ENCODE peak calls at places on chromosomes 13 and 19, in ten cellular contexts. X is adrenal gland, K is K562, A is IMR-90, G is sigmoid colon, B is bronchial epithelial cell, F is left ventricle myocardium inferior, S is AG04450, M is Panc1, C is ovary. J is an unnamed sample. For H3K27me3, the result is how much of the 10 kb centered on the place peaks cover.

GRCh38 chr19:6744381-6745288 is 5.2 kb downstream of the TRIP10 start:
- DNase-seq in B (peak), A (peak), S (peak), C (peak), F (peak), M (no peak), K (no peak), X (peak), G (peak), J (peak)

GRCh38 chr13:44758595-44759221 is 182.6 kb upstream of the TSC22D1 start:
- DNase-seq in A (peak), F (no peak), B (peak), G (no peak), C (no peak), K (no peak), S (peak), M (no peak), X (no peak), J (peak)

GRCh38 chr19:9139609-9140158 is 513 bp upstream of the ZNF317 start:
- DNase-seq in B (no peak), S (no peak), F (no peak), G (no peak), M (no peak), K (no peak), A (no peak), C (no peak), X (no peak), J (no peak)

GRCh38 chr19:14516746-14517438 is 1.3 kb downstream of the DNAJB1 start:
- DNase-seq in C (no peak), K (peak), S (no peak), M (no peak), F (no peak), A (no peak), B (no peak), X (peak), G (no peak), J (no peak)

GRCh38 chr19:18453269-18454024 is 15.5 kb upstream of the ISYNA1 start:
- DNase-seq in A (peak), B (peak), F (no peak), G (no peak), S (no peak), K (no peak), C (no peak), X (no peak), M (no peak), J (no peak)

GRCh38 chr19:17026706-17027427 is at the start of gene CPAMD8:
- DNase-seq in X (no peak), G (no peak), B (no peak), F (peak), K (no peak), M (no peak), C (no peak), S (no peak), A (no peak), J (no peak)

GRCh38 chr13:107284168-107284567 is 716.2 kb upstream of the ARGLU1 start:
- DNase-seq in M (no peak), K (no peak), F (no peak), X (no peak), A (peak), B (peak), S (no peak), C (no peak), G (no peak), J (no peak)

GRCh38 chr13:99040536-99041141 is 62.8 kb upstream of the DOCK9 start:
- DNase-seq in X (no peak), C (no peak), F (no peak), S (no peak), B (peak), A (no peak), G (no peak), M (no peak), K (no peak), J (no peak)

GRCh38 chr13:108496364-108497215 is 132.8 kb upstream of the MYO16 start:
- DNase-seq in C (no peak), M (no peak), X (no peak), S (no peak), B (no peak), F (no peak), K (no peak), A (no peak), G (no peak), J (no peak)

GRCh38 chr19:50315773-50316448 is 13.3 kb downstream of the KCNC3 start:
- DNase-seq in A (no peak), K (peak), B (no peak), X (no peak), S (no peak), F (no peak), C (no peak), M (no peak), G (no peak), J (no peak)
- H3K27me3 ChIP-seq in A (under half), K (under half), B (under half), X (under half), S (under half), F (half or more), C (under half), M (under half), G (half or more), J (under half)

GRCh38 chr13:110305001-110305400 is 2.0 kb downstream of the COL4A1 start:
- DNase-seq in K (no peak), X (no peak), G (no peak), C (no peak), F (no peak), A (no peak), B (no peak), M (no peak), S (no peak), J (no peak)

GRCh38 chr13:110306960-110307696 is at the start of the genes COL4A1 and COL4A2:
- DNase-seq in M (no peak), B (peak), F (peak), A (peak), C (peak), X (peak), G (peak), K (no peak), S (no peak), J (no peak)

GRCh38 chr13:110306340-110306959 is 507 bp downstream of the COL4A1 start:
- DNase-seq in A (no peak), X (no peak), K (no peak), M (no peak), S (no peak), C (peak), B (no peak), F (no peak), G (peak), J (no peak)

GRCh38 chr13:110305544-110305943 is 1.4 kb downstream of the COL4A1 start:
- DNase-seq in C (no peak), B (no peak), K (no peak), A (no peak), G (no peak), F (no peak), S (no peak), X (no peak), M (no peak), J (no peak)

GRCh38 chr13:110305949-110306339 is 1.0 kb downstream of the COL4A1 start:
- DNase-seq in B (no peak), G (peak), M (no peak), K (no peak), S (no peak), F (no peak), A (no peak), X (no peak), C (peak), J (no peak)
- H3K4me3 ChIP-seq in B (peak), G (peak), M (peak), K (no peak), S (peak), F (peak), A (peak), X (peak), C (peak), J (peak)

GRCh38 chr19:51010066-51010795 is 8.8 kb upstream of the KLK8 start:
- DNase-seq in M (no peak), A (no peak), X (no peak), F (no peak), C (no peak), K (no peak), S (no peak), G (peak), B (peak), J (no peak)
- H3K27me3 ChIP-seq in M (under half), A (under half), X (under half), F (half or more), C (under half), K (under half), S (under half), G (half or more), B (under half), J (under half)

DNA sequence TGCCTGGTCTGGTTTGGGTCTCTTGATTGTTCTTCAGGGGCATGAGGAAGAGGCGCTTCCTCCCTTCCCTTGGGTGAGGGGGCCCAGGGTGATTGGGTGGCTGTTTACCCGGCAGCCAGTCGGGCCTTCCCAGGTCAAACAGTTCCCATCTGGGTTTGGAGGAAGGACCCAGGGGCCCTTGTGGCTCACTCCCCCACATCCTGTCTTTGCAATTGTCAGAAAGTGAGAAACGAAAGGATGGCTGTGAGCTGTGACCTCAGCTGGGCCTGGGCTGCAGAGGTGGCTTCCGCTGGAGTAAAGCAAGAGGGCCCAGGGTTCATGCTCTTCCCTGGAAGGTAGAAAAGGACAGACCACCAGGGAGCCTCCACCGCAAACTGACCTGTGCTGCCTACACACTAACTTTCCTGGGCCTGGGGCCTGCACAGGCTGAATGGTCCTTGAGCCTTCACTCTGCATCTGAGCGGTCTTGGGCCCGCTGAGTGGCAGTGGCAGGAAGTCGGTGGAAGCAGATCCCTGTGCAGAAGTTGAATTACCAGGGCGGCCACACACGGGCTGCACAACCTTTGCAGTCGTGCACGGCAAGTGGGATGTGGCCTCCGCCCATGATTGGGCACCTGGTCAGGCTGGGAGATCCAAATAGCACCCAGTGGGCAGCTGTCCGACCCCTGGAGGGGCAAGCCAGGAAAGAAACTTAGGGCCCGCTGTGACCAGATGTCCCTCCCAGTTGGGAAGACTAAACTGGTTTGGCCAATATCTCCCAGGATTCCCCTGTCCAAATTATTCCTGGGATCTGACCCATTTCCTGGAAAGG is 5.3 kb upstream of the CD79A start:
- DNase-seq in X (no peak), A (no peak), S (no peak), F (peak), B (no peak), K (no peak), C (no peak), G (peak), M (no peak), J (no peak)
- H3K4me3 ChIP-seq in X (no peak), A (no peak), S (no peak), F (no peak), B (no peak), K (no peak), C (no peak), G (no peak), M (no peak), J (no peak)

DNA sequence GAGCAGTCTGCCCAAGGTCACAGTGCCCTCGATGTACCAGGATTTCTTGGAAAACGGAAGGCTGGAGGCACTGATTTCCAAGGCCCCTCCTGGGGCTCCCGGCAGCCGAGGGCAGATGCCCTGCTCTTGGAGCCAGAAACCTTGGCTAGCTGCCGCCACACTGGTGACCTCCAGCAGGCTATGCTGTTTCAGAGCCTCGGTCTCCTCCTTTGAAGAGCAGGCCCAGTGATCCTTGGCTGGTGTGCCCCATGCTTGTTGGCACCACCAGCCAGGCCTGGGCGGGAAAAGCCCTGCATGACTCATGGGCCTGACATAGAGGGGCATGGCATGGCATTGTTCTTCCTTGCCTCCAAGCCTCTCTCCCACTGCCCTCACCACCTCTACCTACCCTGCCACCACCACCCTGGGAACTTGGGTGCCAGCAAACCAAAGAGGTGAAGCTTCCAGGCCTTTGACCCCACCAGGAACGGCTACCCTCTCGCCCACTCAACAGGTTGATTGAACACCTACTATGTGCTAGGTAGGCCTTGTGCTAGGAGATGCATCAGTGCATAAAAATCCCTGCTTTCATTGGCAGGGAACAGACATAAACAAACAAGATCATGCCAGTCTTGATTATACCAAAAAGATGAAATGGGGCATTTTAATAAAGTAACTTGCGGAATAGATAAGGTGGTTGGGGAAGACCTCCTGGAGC is 1.6 kb upstream of the CLEC11A start:
- DNase-seq in K (no peak), X (peak), M (no peak), C (peak), S (no peak), F (no peak), A (no peak), B (no peak), G (no peak), J (no peak)
- H3K27me3 ChIP-seq in K (under half), X (under half), M (under half), C (under half), S (under half), F (half or more), A (under half), B (under half), G (half or more), J (under half)

DNA sequence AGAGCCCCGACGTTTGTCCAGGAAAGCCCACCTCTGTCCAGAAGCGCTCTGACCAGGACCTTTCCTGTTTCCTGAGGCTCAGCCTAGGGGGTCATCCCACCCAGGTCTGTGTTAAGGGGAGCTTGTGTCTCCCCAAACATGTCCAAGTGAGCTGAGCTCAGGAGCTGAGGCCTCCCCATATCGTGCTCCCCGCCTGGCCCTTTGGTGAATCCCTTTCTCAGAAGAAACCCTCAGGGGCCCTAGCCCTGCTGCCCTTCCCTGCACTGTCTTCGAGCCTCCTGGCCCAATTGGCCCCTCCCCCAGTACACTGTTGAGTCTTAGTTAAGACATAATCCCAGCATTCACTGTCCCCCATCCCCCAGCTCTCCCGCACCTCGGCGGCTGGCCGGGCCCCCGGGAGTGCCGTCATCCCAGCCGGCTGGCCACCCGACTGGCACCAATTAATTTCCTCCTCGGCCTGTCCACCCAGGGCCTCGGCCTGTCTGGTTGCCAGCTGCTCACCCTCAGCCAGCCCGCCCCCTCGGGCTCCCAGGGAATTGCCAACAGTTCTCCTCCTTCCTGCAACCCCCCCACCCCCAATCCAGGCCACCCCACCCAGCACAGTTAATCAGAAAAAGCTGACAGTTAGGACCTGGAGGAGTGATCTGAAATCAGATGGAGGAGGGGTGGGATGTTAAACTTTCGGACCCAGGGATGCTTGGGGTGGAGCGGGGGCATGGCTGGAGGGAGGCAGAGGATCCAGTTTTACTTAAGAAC is 13.6 kb downstream of the IER2 start:
- DNase-seq in B (no peak), C (peak), S (peak), A (peak), G (peak), X (peak), M (no peak), K (peak), F (peak), J (peak)
- H3K4me3 ChIP-seq in B (peak), C (peak), S (peak), A (no peak), G (peak), X (no peak), M (peak), K (peak), F (peak), J (peak)

GRCh38 chr13:96492758-96493157 is 402.9 kb downstream of the HS6ST3 start:
- DNase-seq in X (no peak), G (no peak), F (no peak), B (no peak), A (no peak), C (no peak), S (no peak), K (no peak), M (no peak), J (no peak)

GRCh38 chr13:96491103-96491502 is 401.2 kb downstream of the HS6ST3 start:
- DNase-seq in S (no peak), F (no peak), M (no peak), B (no peak), X (no peak), G (no peak), K (no peak), C (no peak), A (no peak), J (no peak)

GRCh38 chr13:96490590-96490989 is 400.7 kb downstream of the HS6ST3 start:
- DNase-seq in B (no peak), C (no peak), X (no peak), G (no peak), S (no peak), M (no peak), A (no peak), F (no peak), K (no peak), J (no peak)
- H3K27me3 ChIP-seq in B (under half), C (under half), X (under half), G (under half), S (under half), M (under half), A (under half), F (under half), K (under half), J (under half)

GRCh38 chr19:29909545-29909944 is 32.5 kb upstream of the URI1 start:
- DNase-seq in A (no peak), S (no peak), B (no peak), C (no peak), X (no peak), M (no peak), F (no peak), K (no peak), G (no peak), J (no peak)
- H3K4me3 ChIP-seq in A (no peak), S (no peak), B (no peak), C (no peak), X (no peak), M (no peak), F (no peak), K (no peak), G (no peak), J (no peak)

DNA sequence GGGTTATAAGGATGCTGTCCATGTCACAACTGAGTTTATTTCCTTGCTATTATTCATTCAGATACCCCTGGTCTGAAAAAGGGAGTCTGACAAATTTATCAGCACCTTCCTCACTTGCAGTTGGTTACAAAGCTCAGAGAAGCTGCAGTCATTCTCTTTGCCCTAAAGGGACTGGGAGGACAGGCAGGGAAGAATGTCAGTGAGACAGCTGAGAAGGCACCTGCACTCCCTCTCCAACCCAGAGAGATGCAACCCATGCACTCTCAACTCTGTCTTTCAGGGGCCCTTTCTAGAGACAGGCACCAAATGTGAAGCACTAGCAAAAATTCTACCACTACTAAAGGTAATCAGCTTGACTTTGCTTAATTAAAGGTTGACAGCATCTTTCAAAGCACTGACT is 83.3 kb downstream of the CRYL1 start:
- DNase-seq in C (no peak), M (no peak), S (no peak), B (no peak), X (no peak), F (no peak), K (no peak), G (no peak), A (no peak), J (no peak)
- H3K27me3 ChIP-seq in C (under half), M (under half), S (under half), B (under half), X (under half), F (under half), K (under half), G (under half), A (under half), J (under half)